ENCODE peak calls at places on chromosomes 7 and 10, in six cellular contexts. One of them, this sample, is unnamed.

GRCh38 chr10:29694121-29694520 is 59.4 kb upstream of the SVIL start:
- DNase-seq in tibial artery: no peak
- DNase-seq in transverse colon: no peak
- DNase-seq in cardiac fibroblast: no peak
- DNase-seq in PC-9: no peak
- DNase-seq in fibroblast of mammary gland: no peak
- DNase-seq in this sample: no peak

GRCh38 chr7:35336444-35336843 is 82.5 kb upstream of the TBX20 start:
- DNase-seq in PC-9: no peak
- DNase-seq in tibial artery: no peak
- DNase-seq in fibroblast of mammary gland: no peak
- DNase-seq in cardiac fibroblast: no peak
- DNase-seq in transverse colon: no peak
- DNase-seq in this sample: no peak

GRCh38 chr10:97849491-97850402 is at the start of gene GOLGA7B:
- DNase-seq in PC-9: no peak
- DNase-seq in fibroblast of mammary gland: no peak
- DNase-seq in cardiac fibroblast: peak; percentile 26
- DNase-seq in tibial artery: no peak
- DNase-seq in transverse colon: peak; percentile 44
- DNase-seq in this sample: peak; percentile 61

GRCh38 chr10:125683063-125683462 is at the start of gene TEX36:
- DNase-seq in fibroblast of mammary gland: no peak
- DNase-seq in PC-9: no peak
- DNase-seq in transverse colon: no peak
- DNase-seq in cardiac fibroblast: no peak
- DNase-seq in tibial artery: no peak
- DNase-seq in this sample: no peak

GRCh38 chr7:107971613-107972012 is 31.3 kb downstream of the LAMB1 start:
- DNase-seq in transverse colon: no peak
- DNase-seq in cardiac fibroblast: peak; percentile 91
- DNase-seq in PC-9: no peak
- DNase-seq in tibial artery: no peak
- DNase-seq in fibroblast of mammary gland: peak; percentile 86
- DNase-seq in this sample: no peak

GRCh38 chr7:100563809-100564400 is 9.8 kb downstream of the SAP25 start:
- DNase-seq in PC-9: no peak
- DNase-seq in cardiac fibroblast: peak; percentile 82
- DNase-seq in transverse colon: peak; percentile 88
- DNase-seq in fibroblast of mammary gland: peak; percentile 64
- DNase-seq in tibial artery: peak; percentile 86
- DNase-seq in this sample: peak; percentile 95

GRCh38 chr7:28855538-28856217 is 102.5 kb downstream of the TRIL start:
- DNase-seq in tibial artery: no peak
- DNase-seq in transverse colon: no peak
- DNase-seq in fibroblast of mammary gland: peak; percentile 98
- DNase-seq in PC-9: peak; percentile 99
- DNase-seq in cardiac fibroblast: peak; percentile 66
- DNase-seq in this sample: no peak

GRCh38 chr7:137961200-137962177 is 40.4 kb downstream of the CREB3L2 start:
- DNase-seq in transverse colon: no peak
- DNase-seq in PC-9: no peak
- DNase-seq in tibial artery: peak; percentile 78
- DNase-seq in fibroblast of mammary gland: peak; percentile 74
- DNase-seq in cardiac fibroblast: no peak
- DNase-seq in this sample: no peak

GRCh38 chr7:42154168-42154567 is 82.8 kb downstream of the GLI3 start:
- DNase-seq in cardiac fibroblast: no peak
- DNase-seq in fibroblast of mammary gland: no peak
- DNase-seq in transverse colon: no peak
- DNase-seq in tibial artery: no peak
- DNase-seq in PC-9: no peak
- DNase-seq in this sample: no peak

GRCh38 chr10:90462761-90463160 is 395.1 kb downstream of the HTR7 start:
- DNase-seq in transverse colon: no peak
- DNase-seq in fibroblast of mammary gland: peak; percentile 14
- DNase-seq in tibial artery: no peak
- DNase-seq in PC-9: no peak
- DNase-seq in cardiac fibroblast: no peak
- DNase-seq in this sample: no peak

GRCh38 chr7:101814996-101815825 is 2.2 kb upstream of the CUX1 start:
- DNase-seq in cardiac fibroblast: no peak
- DNase-seq in PC-9: no peak
- DNase-seq in fibroblast of mammary gland: no peak
- DNase-seq in transverse colon: peak; percentile 70
- DNase-seq in tibial artery: peak; percentile 73
- DNase-seq in this sample: peak; percentile 31

GRCh38 chr10:19809481-19809880 is 6.8 kb upstream of the PLXDC2 start:
- DNase-seq in tibial artery: no peak
- DNase-seq in cardiac fibroblast: no peak
- DNase-seq in fibroblast of mammary gland: no peak
- DNase-seq in PC-9: no peak
- DNase-seq in transverse colon: no peak
- DNase-seq in this sample: no peak

GRCh38 chr10:19815036-19815435 is 1.2 kb upstream of the PLXDC2 start:
- DNase-seq in PC-9: no peak
- DNase-seq in transverse colon: no peak
- DNase-seq in cardiac fibroblast: no peak
- DNase-seq in tibial artery: no peak
- DNase-seq in fibroblast of mammary gland: no peak
- DNase-seq in this sample: no peak

GRCh38 chr10:19812976-19813375 is 3.3 kb upstream of the PLXDC2 start:
- DNase-seq in fibroblast of mammary gland: no peak
- DNase-seq in PC-9: no peak
- DNase-seq in tibial artery: no peak
- DNase-seq in cardiac fibroblast: no peak
- DNase-seq in transverse colon: no peak
- DNase-seq in this sample: no peak

GRCh38 chr10:19815478-19816419 is 483 bp upstream of the PLXDC2 start:
- DNase-seq in transverse colon: peak; percentile 78
- DNase-seq in fibroblast of mammary gland: peak; percentile 42
- DNase-seq in PC-9: no peak
- DNase-seq in tibial artery: peak; percentile 94
- DNase-seq in cardiac fibroblast: peak; percentile 87
- DNase-seq in this sample: peak; percentile 73

GRCh38 chr10:19811517-19811916 is 4.7 kb upstream of the PLXDC2 start:
- DNase-seq in transverse colon: no peak
- DNase-seq in cardiac fibroblast: peak; percentile 75
- DNase-seq in fibroblast of mammary gland: peak; percentile 55
- DNase-seq in PC-9: no peak
- DNase-seq in tibial artery: peak; percentile 83
- DNase-seq in this sample: peak; percentile 35
- TF ChIP-seq CTCF in transverse colon: peak; percentile 39
- TF ChIP-seq CTCF in cardiac fibroblast: peak; percentile 62
- TF ChIP-seq CTCF in fibroblast of mammary gland: peak; percentile 66
- TF ChIP-seq CTCF in PC-9: no peak
- TF ChIP-seq CTCF in tibial artery: peak; percentile 70
- TF ChIP-seq CTCF in this sample: peak; percentile 47

GRCh38 chr10:102064503-102064867 is 664 bp upstream of the HPS6 start:
- DNase-seq in PC-9: no peak
- DNase-seq in fibroblast of mammary gland: no peak
- DNase-seq in cardiac fibroblast: no peak
- DNase-seq in tibial artery: no peak
- DNase-seq in transverse colon: no peak
- DNase-seq in this sample: no peak

GRCh38 chr10:102067091-102067916 is 2.2 kb downstream of the HPS6 start:
- DNase-seq in cardiac fibroblast: no peak
- DNase-seq in fibroblast of mammary gland: no peak
- DNase-seq in PC-9: no peak
- DNase-seq in tibial artery: no peak
- DNase-seq in transverse colon: no peak
- DNase-seq in this sample: peak; percentile 43

GRCh38 chr10:102066421-102067068 is 1.4 kb downstream of the HPS6 start:
- DNase-seq in fibroblast of mammary gland: no peak
- DNase-seq in transverse colon: peak; percentile 18
- DNase-seq in tibial artery: peak; percentile 62
- DNase-seq in PC-9: no peak
- DNase-seq in cardiac fibroblast: no peak
- DNase-seq in this sample: no peak

GRCh38 chr10:102065561-102066420 is 642 bp downstream of the HPS6 start:
- DNase-seq in transverse colon: peak; percentile 35
- DNase-seq in cardiac fibroblast: peak; percentile 32
- DNase-seq in tibial artery: peak; percentile 71
- DNase-seq in PC-9: no peak
- DNase-seq in fibroblast of mammary gland: no peak
- DNase-seq in this sample: peak; percentile 60

DNA sequence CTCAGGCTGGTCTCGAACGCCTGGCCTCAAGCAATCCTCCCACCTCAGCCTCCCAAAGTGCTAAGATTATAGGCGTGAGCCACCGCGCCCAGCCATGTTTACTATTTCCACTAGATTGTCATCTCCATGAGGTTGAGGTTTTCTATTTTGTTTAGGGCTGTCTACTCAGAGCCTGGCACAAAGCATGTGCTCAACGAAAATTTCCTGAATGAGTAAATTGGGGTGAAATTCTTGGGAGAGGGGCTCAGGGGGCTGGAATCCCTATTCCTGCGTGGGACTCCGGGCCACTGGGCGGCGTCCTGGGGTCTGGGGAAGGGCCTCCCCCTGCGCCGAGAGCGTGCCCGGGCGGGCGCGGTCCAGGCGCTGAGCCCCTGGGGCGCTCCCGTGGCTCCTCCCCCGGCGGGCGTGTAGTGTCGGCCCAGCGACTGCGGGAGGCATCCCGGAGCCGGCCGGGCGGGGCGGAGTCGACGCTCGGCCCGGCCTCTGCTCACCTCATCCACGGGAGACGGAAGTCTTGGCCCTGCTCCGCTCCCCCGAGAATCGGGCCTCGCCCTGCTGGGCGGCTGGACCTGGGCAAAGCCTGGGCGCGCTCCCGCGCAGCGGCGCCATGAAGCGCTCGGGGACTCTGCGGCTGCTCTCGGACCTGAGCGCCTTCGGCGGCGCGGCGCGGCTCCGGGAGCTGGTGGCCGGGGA is at the start of gene HPS6:
- DNase-seq in fibroblast of mammary gland: peak; percentile 82
- DNase-seq in transverse colon: peak; percentile 95
- DNase-seq in cardiac fibroblast: peak; percentile 94
- DNase-seq in PC-9: peak; percentile 79
- DNase-seq in tibial artery: peak; percentile 96
- DNase-seq in this sample: peak; percentile 89
- TF ChIP-seq CTCF in fibroblast of mammary gland: no peak
- TF ChIP-seq CTCF in transverse colon: no peak
- TF ChIP-seq CTCF in cardiac fibroblast: no peak
- TF ChIP-seq CTCF in PC-9: no peak
- TF ChIP-seq CTCF in tibial artery: peak; percentile 11
- TF ChIP-seq CTCF in this sample: peak; percentile 7

DNA sequence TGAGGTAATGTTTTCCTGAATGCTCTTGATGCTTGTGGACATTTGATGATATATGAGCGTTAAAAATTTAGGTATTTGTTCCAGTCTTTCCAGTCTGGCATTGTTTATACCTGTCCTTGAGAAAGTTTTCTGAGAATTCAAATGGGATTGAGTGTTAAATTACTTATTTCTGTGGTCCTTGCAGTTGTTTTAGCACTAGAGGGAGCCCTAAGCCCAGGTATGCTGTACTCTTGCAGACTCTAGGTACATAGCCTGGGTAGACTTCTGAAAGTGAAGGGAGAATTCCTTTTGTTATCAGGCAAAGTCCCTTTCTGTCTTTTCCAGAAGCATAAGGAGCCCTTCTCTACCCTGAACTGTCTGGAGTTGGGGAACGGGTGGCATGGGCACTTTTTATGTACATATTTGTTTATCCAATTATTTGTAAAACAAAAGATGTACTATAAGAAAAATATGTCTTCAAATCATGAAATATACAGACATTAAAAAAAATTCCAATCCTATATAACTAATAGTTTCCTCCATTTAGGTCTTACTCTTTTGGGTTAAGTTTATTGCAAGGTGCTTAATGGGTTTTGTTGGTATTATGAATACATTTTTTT is 262.1 kb downstream of the ATRNL1 start:
- DNase-seq in tibial artery: no peak
- DNase-seq in transverse colon: peak; percentile 8
- DNase-seq in fibroblast of mammary gland: peak; percentile 71
- DNase-seq in cardiac fibroblast: peak; percentile 77
- DNase-seq in PC-9: no peak
- DNase-seq in this sample: peak; percentile 26
- TF ChIP-seq CTCF in tibial artery: peak; percentile 48
- TF ChIP-seq CTCF in transverse colon: peak; percentile 48
- TF ChIP-seq CTCF in fibroblast of mammary gland: peak; percentile 72
- TF ChIP-seq CTCF in cardiac fibroblast: peak; percentile 67
- TF ChIP-seq CTCF in PC-9: peak; percentile 73
- TF ChIP-seq CTCF in this sample: peak; percentile 64

DNA sequence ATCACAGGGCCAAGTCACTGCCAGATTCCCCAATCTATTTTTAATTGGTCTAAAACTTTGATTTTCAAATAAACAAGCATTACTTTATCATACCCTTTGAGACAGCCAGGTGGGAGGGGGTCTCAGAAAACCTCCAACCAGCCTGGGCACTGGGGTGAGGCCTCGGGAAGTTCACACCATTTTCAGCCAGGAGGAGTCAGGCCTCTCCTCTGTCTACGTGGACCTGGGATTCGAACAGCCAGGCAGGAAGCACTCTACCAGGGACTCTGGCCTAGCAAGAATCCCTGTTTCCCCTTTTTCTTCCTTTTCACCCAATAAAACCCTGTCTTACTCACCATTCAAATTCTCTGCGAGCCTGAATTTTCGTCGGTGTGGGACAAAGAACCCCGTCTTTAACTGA is 151.4 kb upstream of the COL1A2 start:
- DNase-seq in tibial artery: no peak
- DNase-seq in cardiac fibroblast: no peak
- DNase-seq in transverse colon: no peak
- DNase-seq in PC-9: no peak
- DNase-seq in fibroblast of mammary gland: no peak
- DNase-seq in this sample: no peak
- TF ChIP-seq CTCF in tibial artery: no peak
- TF ChIP-seq CTCF in cardiac fibroblast: no peak
- TF ChIP-seq CTCF in transverse colon: no peak
- TF ChIP-seq CTCF in PC-9: no peak
- TF ChIP-seq CTCF in fibroblast of mammary gland: no peak
- TF ChIP-seq CTCF in this sample: no peak

DNA sequence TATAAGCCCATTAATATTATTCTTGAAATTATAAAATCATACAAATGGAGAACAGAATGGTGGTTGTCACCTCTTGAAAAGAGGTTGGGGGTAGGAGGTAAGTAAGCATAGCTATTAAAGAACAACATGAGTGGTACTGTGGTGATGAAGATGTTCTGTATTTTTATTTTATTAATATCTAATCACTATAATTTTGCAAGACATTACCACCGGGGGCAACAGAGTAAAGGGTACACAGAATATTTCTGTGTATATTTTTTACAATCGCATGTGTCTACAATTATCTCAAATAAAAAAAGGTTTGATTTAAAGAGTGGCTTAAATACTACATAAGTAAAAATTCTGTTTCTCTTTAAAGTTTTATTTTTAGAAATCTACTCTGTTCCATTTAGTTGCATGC is 557.8 kb downstream of the NXPH1 start:
- DNase-seq in transverse colon: no peak
- DNase-seq in cardiac fibroblast: no peak
- DNase-seq in fibroblast of mammary gland: no peak
- DNase-seq in tibial artery: no peak
- DNase-seq in PC-9: no peak
- DNase-seq in this sample: no peak
- TF ChIP-seq CTCF in transverse colon: no peak
- TF ChIP-seq CTCF in cardiac fibroblast: no peak
- TF ChIP-seq CTCF in fibroblast of mammary gland: no peak
- TF ChIP-seq CTCF in tibial artery: no peak
- TF ChIP-seq CTCF in PC-9: no peak
- TF ChIP-seq CTCF in this sample: no peak

This sample was measured in glutamatergic neuron.